ENCODE peak calls at places on chromosomes 4 and X, in seven cellular contexts. One of them, this sample, is unnamed.

GRCh38 chrX:124216396-124217124 is 115.9 kb upstream of the TEX13D start:
- DNase-seq in neuronal stem cell: no peak
- DNase-seq in HepG2: no peak
- DNase-seq in gastrocnemius medialis: no peak
- DNase-seq in aorta: no peak
- DNase-seq in Peyer's patch: no peak
- DNase-seq in fibroblast of mammary gland: no peak
- DNase-seq in this sample: no peak

GRCh38 chr4:3525532-3526430 is 6.4 kb downstream of the LRPAP1 start:
- DNase-seq in neuronal stem cell: no peak
- DNase-seq in HepG2: no peak
- DNase-seq in gastrocnemius medialis: no peak
- DNase-seq in aorta: peak
- DNase-seq in Peyer's patch: no peak
- DNase-seq in fibroblast of mammary gland: no peak
- DNase-seq in this sample: no peak

GRCh38 chrX:154719132-154719675 is 31.7 kb downstream of the GAB3 start:
- DNase-seq in neuronal stem cell: no peak
- DNase-seq in HepG2: no peak
- DNase-seq in gastrocnemius medialis: no peak
- DNase-seq in aorta: no peak
- DNase-seq in Peyer's patch: no peak
- DNase-seq in fibroblast of mammary gland: peak
- DNase-seq in this sample: no peak

GRCh38 chr4:48350871-48351270 is 9.5 kb downstream of the SLAIN2 start:
- DNase-seq in neuronal stem cell: no peak
- DNase-seq in HepG2: no peak
- DNase-seq in gastrocnemius medialis: no peak
- DNase-seq in aorta: no peak
- DNase-seq in Peyer's patch: no peak
- DNase-seq in fibroblast of mammary gland: no peak
- DNase-seq in this sample: no peak

GRCh38 chr4:4990857-4991540 is 28.3 kb downstream of the CYTL1 start:
- DNase-seq in neuronal stem cell: no peak
- DNase-seq in HepG2: no peak
- DNase-seq in gastrocnemius medialis: peak
- DNase-seq in aorta: peak
- DNase-seq in Peyer's patch: no peak
- DNase-seq in fibroblast of mammary gland: peak
- DNase-seq in this sample: no peak

GRCh38 chr4:37628977-37629609 is 57.1 kb downstream of the RELL1 start:
- DNase-seq in neuronal stem cell: no peak
- DNase-seq in HepG2: no peak
- DNase-seq in gastrocnemius medialis: peak
- DNase-seq in aorta: no peak
- DNase-seq in Peyer's patch: no peak
- DNase-seq in fibroblast of mammary gland: peak
- DNase-seq in this sample: no peak

GRCh38 chr4:141636077-141636770 is at the start of gene IL15:
- DNase-seq in neuronal stem cell: peak
- DNase-seq in HepG2: peak
- DNase-seq in gastrocnemius medialis: peak
- DNase-seq in aorta: peak
- DNase-seq in Peyer's patch: peak
- DNase-seq in fibroblast of mammary gland: peak
- DNase-seq in this sample: peak

GRCh38 chr4:5839332-5839731 is 53.6 kb downstream of the CRMP1 start:
- DNase-seq in neuronal stem cell: no peak
- DNase-seq in HepG2: no peak
- DNase-seq in gastrocnemius medialis: no peak
- DNase-seq in aorta: no peak
- DNase-seq in Peyer's patch: no peak
- DNase-seq in fibroblast of mammary gland: no peak
- DNase-seq in this sample: no peak

GRCh38 chr4:15774020-15774420 is 4.1 kb upstream of the CD38 start:
- DNase-seq in neuronal stem cell: no peak
- DNase-seq in HepG2: no peak
- DNase-seq in gastrocnemius medialis: no peak
- DNase-seq in aorta: no peak
- DNase-seq in Peyer's patch: no peak
- DNase-seq in fibroblast of mammary gland: no peak
- DNase-seq in this sample: no peak

GRCh38 chr4:88599714-88600113 is 7.4 kb downstream of the HERC3 start:
- DNase-seq in neuronal stem cell: no peak
- DNase-seq in HepG2: no peak
- DNase-seq in gastrocnemius medialis: no peak
- DNase-seq in aorta: no peak
- DNase-seq in Peyer's patch: no peak
- DNase-seq in fibroblast of mammary gland: no peak
- DNase-seq in this sample: no peak
- H3K4me3 ChIP-seq in neuronal stem cell: no peak
- H3K4me3 ChIP-seq in HepG2: no peak
- H3K4me3 ChIP-seq in gastrocnemius medialis: peak
- H3K4me3 ChIP-seq in aorta: no peak
- H3K4me3 ChIP-seq in Peyer's patch: no peak
- H3K4me3 ChIP-seq in fibroblast of mammary gland: no peak
- H3K4me3 ChIP-seq in this sample: no peak

DNA sequence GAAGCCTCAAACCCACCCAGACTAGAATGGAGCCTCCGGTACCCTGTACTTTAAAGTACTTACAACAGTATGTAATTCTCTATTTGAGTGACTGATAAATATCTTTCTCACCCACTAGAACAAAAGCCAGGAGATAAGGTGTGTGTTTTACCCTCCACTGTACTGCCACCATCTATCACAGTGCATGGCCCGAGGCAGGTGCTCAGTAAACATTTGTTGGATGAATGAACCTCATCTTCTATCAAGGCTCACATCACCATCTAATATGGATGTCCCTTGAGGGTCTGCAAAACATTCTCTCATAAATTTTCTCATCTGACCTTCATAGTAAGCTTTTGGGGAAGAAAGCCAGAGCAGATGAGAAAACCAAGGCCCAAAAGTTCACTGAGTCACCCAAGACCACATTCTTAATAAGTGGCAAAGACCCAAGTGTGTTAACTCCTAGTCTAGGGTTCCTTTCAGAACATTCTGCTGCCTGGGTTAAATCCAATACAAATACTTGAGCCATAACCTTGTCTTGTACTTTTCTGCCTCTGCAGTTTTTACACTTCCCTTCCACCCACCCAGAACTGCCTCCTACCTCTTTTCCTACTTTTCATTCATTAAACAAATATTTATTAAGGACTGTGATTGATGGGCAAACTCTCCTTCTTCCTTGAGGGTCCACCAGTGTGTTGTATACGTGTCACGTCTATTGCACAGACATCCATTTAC is 35.8 kb downstream of the APBB2 start:
- DNase-seq in neuronal stem cell: no peak
- DNase-seq in HepG2: no peak
- DNase-seq in gastrocnemius medialis: no peak
- DNase-seq in aorta: no peak
- DNase-seq in Peyer's patch: no peak
- DNase-seq in fibroblast of mammary gland: peak
- DNase-seq in this sample: no peak
- H3K4me3 ChIP-seq in neuronal stem cell: no peak
- H3K4me3 ChIP-seq in HepG2: no peak
- H3K4me3 ChIP-seq in gastrocnemius medialis: no peak
- H3K4me3 ChIP-seq in aorta: no peak
- H3K4me3 ChIP-seq in Peyer's patch: no peak
- H3K4me3 ChIP-seq in fibroblast of mammary gland: peak
- H3K4me3 ChIP-seq in this sample: no peak

DNA sequence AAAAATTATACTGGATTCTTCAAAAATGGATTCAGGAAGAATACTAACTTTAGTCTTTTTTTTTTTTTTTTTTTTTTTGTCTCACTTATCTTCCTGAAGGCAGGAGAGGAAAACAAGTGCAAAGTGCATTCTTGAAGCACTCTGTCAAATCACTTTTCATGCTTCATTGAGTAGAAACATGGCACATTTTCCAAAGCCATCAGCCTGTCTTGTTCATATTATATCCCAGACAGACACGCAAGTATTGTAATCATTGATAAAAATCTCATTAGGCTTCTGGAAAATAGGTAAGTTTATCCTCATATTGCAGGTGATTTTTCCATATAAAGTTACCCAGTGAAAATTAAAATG is 1.3 kb downstream of the BBS12 start:
- DNase-seq in neuronal stem cell: no peak
- DNase-seq in HepG2: no peak
- DNase-seq in gastrocnemius medialis: no peak
- DNase-seq in aorta: no peak
- DNase-seq in Peyer's patch: no peak
- DNase-seq in fibroblast of mammary gland: no peak
- DNase-seq in this sample: no peak
- H3K4me3 ChIP-seq in neuronal stem cell: peak
- H3K4me3 ChIP-seq in HepG2: peak
- H3K4me3 ChIP-seq in gastrocnemius medialis: peak
- H3K4me3 ChIP-seq in aorta: no peak
- H3K4me3 ChIP-seq in Peyer's patch: no peak
- H3K4me3 ChIP-seq in fibroblast of mammary gland: no peak
- H3K4me3 ChIP-seq in this sample: peak

GRCh38 chr4:1201851-1202525 is 29.6 kb upstream of the SPON2 start:
- DNase-seq in neuronal stem cell: no peak
- DNase-seq in HepG2: no peak
- DNase-seq in gastrocnemius medialis: peak
- DNase-seq in aorta: peak
- DNase-seq in Peyer's patch: peak
- DNase-seq in fibroblast of mammary gland: peak
- DNase-seq in this sample: peak

GRCh38 chr4:1204286-1204827 is 32.0 kb upstream of the SPON2 start:
- DNase-seq in neuronal stem cell: no peak
- DNase-seq in HepG2: no peak
- DNase-seq in gastrocnemius medialis: no peak
- DNase-seq in aorta: no peak
- DNase-seq in Peyer's patch: peak
- DNase-seq in fibroblast of mammary gland: no peak
- DNase-seq in this sample: no peak

GRCh38 chr4:1204828-1205591 is 32.6 kb upstream of the SPON2 start:
- DNase-seq in neuronal stem cell: no peak
- DNase-seq in HepG2: peak
- DNase-seq in gastrocnemius medialis: peak
- DNase-seq in aorta: peak
- DNase-seq in Peyer's patch: peak
- DNase-seq in fibroblast of mammary gland: no peak
- DNase-seq in this sample: no peak

GRCh38 chr4:1200425-1201035 is 28.1 kb upstream of the SPON2 start:
- DNase-seq in neuronal stem cell: no peak
- DNase-seq in HepG2: no peak
- DNase-seq in gastrocnemius medialis: no peak
- DNase-seq in aorta: peak
- DNase-seq in Peyer's patch: peak
- DNase-seq in fibroblast of mammary gland: peak
- DNase-seq in this sample: peak

DNA sequence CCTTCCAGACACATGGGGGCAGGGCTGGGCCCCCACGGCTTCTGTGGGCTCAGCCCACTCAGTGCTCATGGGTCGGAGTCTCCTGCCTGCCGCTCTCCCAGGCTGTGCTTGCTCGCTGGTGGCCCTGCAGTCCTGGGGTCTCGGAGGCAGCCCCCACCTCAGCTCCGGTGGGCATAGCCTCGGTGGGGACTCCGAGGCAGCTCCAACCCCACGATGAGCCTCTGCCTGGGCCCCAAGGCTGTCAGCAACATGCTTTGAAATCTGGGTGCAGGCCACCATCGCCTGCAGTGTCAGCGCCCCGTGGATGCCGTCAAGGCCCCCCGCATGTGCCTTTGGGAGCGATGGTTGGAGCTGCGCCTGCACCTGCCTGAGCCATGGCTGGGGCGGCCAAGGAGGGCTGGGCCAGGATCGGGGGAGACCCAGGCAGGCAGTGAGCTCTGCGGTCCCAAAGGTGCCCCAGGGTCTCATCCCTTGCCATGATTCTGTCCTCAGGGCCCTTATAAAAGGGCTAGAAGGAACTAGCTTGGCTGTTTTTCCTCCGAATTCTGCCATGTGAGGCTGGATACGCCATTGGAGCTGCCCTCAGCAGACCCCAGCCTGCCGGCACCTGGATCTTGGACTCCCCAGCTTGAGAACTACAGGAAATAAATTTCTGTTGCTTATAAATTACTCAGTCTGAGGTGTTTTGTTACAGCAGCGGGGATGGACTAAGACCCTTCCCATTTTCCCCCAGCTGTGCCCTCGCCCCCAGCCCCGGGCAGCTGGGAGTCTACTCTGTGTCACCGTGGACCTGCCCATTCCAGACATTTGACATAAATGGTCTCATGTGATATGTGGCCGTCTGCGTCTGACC is 30.4 kb upstream of the SPON2 start:
- DNase-seq in neuronal stem cell: no peak
- DNase-seq in HepG2: no peak
- DNase-seq in gastrocnemius medialis: no peak
- DNase-seq in aorta: peak
- DNase-seq in Peyer's patch: peak
- DNase-seq in fibroblast of mammary gland: no peak
- DNase-seq in this sample: no peak
- H3K4me3 ChIP-seq in neuronal stem cell: no peak
- H3K4me3 ChIP-seq in HepG2: no peak
- H3K4me3 ChIP-seq in gastrocnemius medialis: no peak
- H3K4me3 ChIP-seq in aorta: no peak
- H3K4me3 ChIP-seq in Peyer's patch: no peak
- H3K4me3 ChIP-seq in fibroblast of mammary gland: no peak
- H3K4me3 ChIP-seq in this sample: peak

GRCh38 chrX:68648960-68649359 is 1.5 kb downstream of the STARD8 start:
- DNase-seq in neuronal stem cell: no peak
- DNase-seq in HepG2: no peak
- DNase-seq in gastrocnemius medialis: no peak
- DNase-seq in aorta: no peak
- DNase-seq in Peyer's patch: no peak
- DNase-seq in fibroblast of mammary gland: peak
- DNase-seq in this sample: no peak
- H3K4me3 ChIP-seq in neuronal stem cell: no peak
- H3K4me3 ChIP-seq in HepG2: no peak
- H3K4me3 ChIP-seq in gastrocnemius medialis: no peak
- H3K4me3 ChIP-seq in aorta: no peak
- H3K4me3 ChIP-seq in Peyer's patch: no peak
- H3K4me3 ChIP-seq in fibroblast of mammary gland: no peak
- H3K4me3 ChIP-seq in this sample: no peak

GRCh38 chrX:23062359-23062758 is 62.6 kb downstream of the DDX53 start:
- DNase-seq in neuronal stem cell: no peak
- DNase-seq in HepG2: no peak
- DNase-seq in gastrocnemius medialis: no peak
- DNase-seq in aorta: no peak
- DNase-seq in Peyer's patch: no peak
- DNase-seq in fibroblast of mammary gland: no peak
- DNase-seq in this sample: no peak
- H3K4me3 ChIP-seq in neuronal stem cell: no peak
- H3K4me3 ChIP-seq in HepG2: no peak
- H3K4me3 ChIP-seq in gastrocnemius medialis: no peak
- H3K4me3 ChIP-seq in aorta: no peak
- H3K4me3 ChIP-seq in Peyer's patch: no peak
- H3K4me3 ChIP-seq in fibroblast of mammary gland: no peak
- H3K4me3 ChIP-seq in this sample: no peak

GRCh38 chr4:101191302-101192098 is 155.8 kb downstream of the PPP3CA start:
- DNase-seq in neuronal stem cell: no peak
- DNase-seq in HepG2: no peak
- DNase-seq in gastrocnemius medialis: peak
- DNase-seq in aorta: peak
- DNase-seq in Peyer's patch: no peak
- DNase-seq in fibroblast of mammary gland: peak
- DNase-seq in this sample: no peak
- H3K4me3 ChIP-seq in neuronal stem cell: no peak
- H3K4me3 ChIP-seq in HepG2: no peak
- H3K4me3 ChIP-seq in gastrocnemius medialis: no peak
- H3K4me3 ChIP-seq in aorta: no peak
- H3K4me3 ChIP-seq in Peyer's patch: no peak
- H3K4me3 ChIP-seq in fibroblast of mammary gland: no peak
- H3K4me3 ChIP-seq in this sample: no peak

This sample was measured in CD8-positive, alpha-beta memory T cell.